ENCODE peak calls at places on chromosomes 16 and 17, in four cellular contexts. W, Q, J and S are unnamed samples.
A peak's percentile ranks its signal among the peaks of the same experiment; 100 is the strongest.

GRCh38 chr16:52597073-52597771 is 50.3 kb upstream of the TOX3 start:
- DNase-seq in J (no peak), W (no peak), Q (no peak), S (no peak)

GRCh38 chr16:84341533-84342295 is 26.6 kb upstream of the ATP2C2 start:
- DNase-seq in W (no peak), J (no peak), Q (no peak), S (no peak)

GRCh38 chr17:30379303-30380105 is 777 bp downstream of the CPD start:
- DNase-seq in Q (no peak), J (no peak), W (no peak), S (no peak)

GRCh38 chr17:72514888-72515287 is 394.1 kb downstream of the SOX9 start:
- DNase-seq in Q (no peak), W (no peak), J (no peak), S (no peak)

GRCh38 chr17:59829217-59830006 is 63.3 kb downstream of the TUBD1 start:
- DNase-seq in J (peak; percentile 76), Q (peak; percentile 98), W (no peak), S (peak; percentile 42)

GRCh38 chr17:38745545-38745944 is 2.6 kb downstream of the PCGF2 start:
- DNase-seq in W (no peak), J (peak; percentile 29), Q (no peak), S (no peak)

GRCh38 chr16:19172098-19172780 is 4.2 kb downstream of the SYT17 start:
- DNase-seq in J (no peak), W (no peak), Q (no peak), S (no peak)

GRCh38 chr16:19086322-19087199 is 19.1 kb downstream of the COQ7 start:
- DNase-seq in J (peak; percentile 82), Q (peak; percentile 70), W (peak; percentile 59), S (peak; percentile 14)

GRCh38 chr17:18921912-18922451 is 30.0 kb upstream of the SLC5A10 start:
- DNase-seq in Q (no peak), J (no peak), W (no peak), S (no peak)

GRCh38 chr17:16322636-16323035 is 30.6 kb downstream of the CENPV start:
- DNase-seq in W (no peak), J (no peak), Q (peak; percentile 42), S (no peak)

GRCh38 chr17:79832211-79833109 is 6.8 kb downstream of the CBX4 start:
- DNase-seq in J (no peak), Q (no peak), W (no peak), S (no peak)

GRCh38 chr16:48373258-48374050 is 11.8 kb downstream of the SIAH1 start:
- DNase-seq in Q (no peak), J (no peak), W (no peak), S (no peak)

GRCh38 chr17:1179635-1180433 is at the start of gene ABR:
- DNase-seq in Q (no peak), J (no peak), W (peak; percentile 49), S (no peak)

GRCh38 chr17:48066192-48066591 is 18.0 kb downstream of the NFE2L1 start:
- DNase-seq in W (no peak), Q (no peak), J (no peak), S (no peak)

GRCh38 chr17:68035131-68035522 is 408 bp upstream of the KPNA2 start:
- DNase-seq in W (peak; percentile 77), J (peak; percentile 83), Q (no peak), S (peak; percentile 95)

GRCh38 chr17:76217081-76217480 is 23.2 kb downstream of the RNF157 start:
- DNase-seq in J (no peak), W (no peak), Q (no peak), S (no peak)

GRCh38 chr16:71880176-71880575 is 3.8 kb downstream of the ZNF821 start:
- DNase-seq in W (no peak), Q (no peak), J (no peak), S (no peak)

GRCh38 chr16:71851726-71852125 is 6.0 kb downstream of the ATXN1L start:
- DNase-seq in Q (no peak), W (no peak), J (no peak), S (no peak)